ENCODE peak calls at places on chromosomes 6 and 20, in ten cellular contexts. P is astrocyte of the spinal cord; U is A549; H is AG04450; R is left ventricle myocardium inferior; B is suprapubic skin; K is epithelial cell of esophagus; A is HFFc6; T is stomach; Y is CD4-positive, alpha-beta T cell. C is an unnamed sample.

GRCh38 chr6:89209457-89209856 is 7.7 kb downstream of the GABRR1 start:
- DNase-seq in H (no peak), K (no peak), Y (no peak), T (no peak), U (no peak), P (no peak), A (no peak), R (no peak), B (no peak), C (no peak)

GRCh38 chr20:10789386-10789785 is 115.6 kb upstream of the JAG1 start:
- DNase-seq in H (no peak), U (no peak), T (no peak), P (no peak), B (no peak), R (no peak), A (no peak), K (no peak), Y (no peak), C (no peak)

GRCh38 chr20:32183947-32184635 is 23.5 kb downstream of the PLAGL2 start:
- DNase-seq in T (no peak), R (no peak), P (no peak), A (no peak), U (no peak), Y (no peak), K (no peak), B (peak), H (no peak), C (no peak)

GRCh38 chr20:59749293-59749680 is 144.9 kb downstream of the PHACTR3 start:
- DNase-seq in Y (no peak), H (no peak), T (no peak), U (no peak), A (peak), P (peak), K (no peak), R (no peak), B (no peak), C (no peak)

GRCh38 chr20:19113343-19113930 is 99.0 kb upstream of the SLC24A3 start:
- DNase-seq in Y (no peak), B (no peak), K (no peak), T (no peak), P (no peak), A (no peak), H (no peak), U (peak), R (no peak), C (no peak)

GRCh38 chr6:98636941-98637340 is 197.4 kb upstream of the POU3F2 start:
- DNase-seq in A (no peak), U (no peak), Y (no peak), R (no peak), P (no peak), K (no peak), T (no peak), B (no peak), H (no peak), C (no peak)

GRCh38 chr6:149445573-149445972 is 39.2 kb downstream of the ZC3H12D start:
- DNase-seq in Y (no peak), T (no peak), P (no peak), B (peak), A (no peak), H (no peak), R (no peak), K (no peak), U (no peak), C (no peak)

GRCh38 chr6:45001663-45002062 is 326.5 kb upstream of the RUNX2 start:
- DNase-seq in T (no peak), Y (no peak), R (no peak), H (no peak), P (no peak), K (no peak), A (no peak), B (no peak), U (no peak), C (no peak)

GRCh38 chr6:123838612-123839279 is 35.1 kb downstream of the NKAIN2 start:
- DNase-seq in B (no peak), Y (no peak), A (no peak), R (no peak), T (no peak), U (no peak), P (no peak), H (no peak), K (no peak), C (no peak)

GRCh38 chr6:111533087-111533784 is 50.2 kb upstream of the REV3L start:
- DNase-seq in Y (no peak), K (no peak), P (no peak), B (no peak), A (no peak), H (no peak), T (no peak), R (no peak), U (no peak), C (no peak)

GRCh38 chr6:123434186-123434585 is 202.6 kb downstream of the TRDN start:
- DNase-seq in B (no peak), P (peak), R (no peak), A (no peak), Y (no peak), T (no peak), H (no peak), U (no peak), K (no peak), C (no peak)

GRCh38 chr20:23643665-23644064 is 5.9 kb upstream of the CST3 start:
- DNase-seq in A (no peak), H (no peak), U (no peak), K (no peak), B (no peak), P (no peak), R (no peak), Y (no peak), T (no peak), C (no peak)

GRCh38 chr6:133623065-133623464 is 265.8 kb upstream of the TCF21 start:
- DNase-seq in R (no peak), H (no peak), K (no peak), A (peak), T (no peak), Y (no peak), B (no peak), P (peak), U (peak), C (no peak)

GRCh38 chr20:33653900-33654596 is 8.1 kb upstream of the C20orf144 start:
- DNase-seq in A (no peak), P (no peak), B (no peak), U (no peak), K (peak), H (no peak), Y (no peak), T (peak), R (peak), C (peak)

GRCh38 chr20:14142171-14142570 is 146.9 kb downstream of the MACROD2 start:
- DNase-seq in Y (no peak), T (peak), H (peak), B (no peak), K (peak), P (peak), U (peak), A (no peak), R (no peak), C (no peak)

GRCh38 chr6:99495466-99495865 is 19.8 kb downstream of the USP45 start:
- DNase-seq in U (no peak), T (no peak), A (no peak), H (no peak), P (no peak), B (no peak), Y (no peak), K (no peak), R (no peak), C (no peak)

GRCh38 chr6:21171801-21172200 is 421.8 kb upstream of the SOX4 start:
- DNase-seq in Y (no peak), R (no peak), B (no peak), P (peak), T (no peak), H (no peak), A (no peak), U (no peak), K (no peak), C (no peak)

GRCh38 chr20:38108438-38109024 is 56.5 kb downstream of the TGM2 start:
- DNase-seq in K (no peak), P (peak), U (no peak), R (peak), Y (no peak), B (no peak), A (peak), H (no peak), T (no peak), C (no peak)

GRCh38 chr6:169326067-169326799 is 72.6 kb upstream of the THBS2 start:
- DNase-seq in Y (no peak), R (no peak), T (no peak), H (no peak), A (peak), K (peak), U (peak), P (peak), B (no peak), C (no peak)

GRCh38 chr6:22067127-22067526 is 229.7 kb downstream of the PRL start:
- DNase-seq in K (no peak), R (no peak), H (no peak), A (no peak), B (no peak), P (no peak), Y (no peak), T (no peak), U (no peak), C (no peak)

GRCh38 chr6:127832381-127832780 is 68.5 kb downstream of the THEMIS start:
- DNase-seq in U (no peak), Y (no peak), R (no peak), A (peak), H (no peak), K (no peak), T (no peak), B (no peak), P (no peak), C (no peak)

GRCh38 chr20:25256226-25256859 is 8.5 kb downstream of the PYGB start:
- DNase-seq in B (no peak), U (no peak), A (no peak), H (no peak), K (no peak), Y (no peak), T (no peak), R (no peak), P (no peak), C (no peak)

GRCh38 chr20:36506253-36506652 is 35.1 kb upstream of the MYL9 start:
- DNase-seq in K (no peak), T (no peak), P (no peak), A (peak), H (no peak), Y (no peak), U (peak), B (no peak), R (no peak), C (no peak)

GRCh38 chr6:99588618-99589289 is 17.9 kb upstream of the PRDM13 start:
- DNase-seq in K (peak), A (peak), P (peak), H (peak), Y (peak), B (peak), R (peak), U (peak), T (peak), C (no peak)

GRCh38 chr20:2289475-2289874 is 6.3 kb upstream of the TGM3 start:
- DNase-seq in B (no peak), A (no peak), P (no peak), H (no peak), R (no peak), K (no peak), U (no peak), T (no peak), Y (no peak), C (no peak)

GRCh38 chr20:23135449-23136447 is 49.6 kb upstream of the CD93 start:
- DNase-seq in Y (no peak), A (no peak), K (no peak), B (no peak), H (no peak), T (no peak), P (no peak), R (no peak), U (no peak), C (no peak)

GRCh38 chr6:38984723-38985122 is 63.9 kb upstream of the GLP1R start:
- DNase-seq in Y (no peak), R (no peak), U (no peak), T (no peak), K (no peak), H (no peak), P (no peak), A (no peak), B (no peak), C (no peak)

GRCh38 chr20:59428441-59429205 is 128.2 kb downstream of the EDN3 start:
- DNase-seq in T (no peak), A (no peak), B (no peak), Y (no peak), R (no peak), P (no peak), K (no peak), U (peak), H (no peak), C (no peak)

GRCh38 chr6:5665173-5665572 is 341.6 kb downstream of the NRN1 start:
- DNase-seq in B (no peak), R (no peak), A (no peak), H (no peak), Y (peak), K (no peak), P (no peak), T (no peak), U (no peak), C (peak)

GRCh38 chr6:35177139-35177538 is 36.0 kb upstream of the TCP11 start:
- DNase-seq in K (no peak), B (no peak), Y (no peak), H (no peak), A (peak), P (no peak), U (no peak), T (no peak), R (no peak), C (no peak)

GRCh38 chr20:997016-997415 is 5.1 kb downstream of the RSPO4 start:
- DNase-seq in P (no peak), R (no peak), T (no peak), K (no peak), Y (no peak), H (no peak), U (no peak), A (no peak), B (no peak), C (no peak)
- TF ChIP-seq CTCF in P (no peak), R (no peak), T (no peak), K (no peak), Y (no peak), H (no peak), U (no peak), A (no peak), B (no peak), C (no peak)

GRCh38 chr6:54747955-54748354 is 98.6 kb upstream of the FAM83B start:
- DNase-seq in B (no peak), P (no peak), K (peak), H (no peak), T (no peak), R (no peak), U (no peak), Y (no peak), A (no peak), C (no peak)
- TF ChIP-seq CTCF in B (no peak), P (no peak), K (no peak), H (no peak), T (no peak), R (no peak), U (no peak), Y (no peak), A (no peak), C (no peak)

GRCh38 chr6:167839755-167840154 is 13.0 kb downstream of the AFDN start:
- DNase-seq in P (no peak), A (no peak), H (no peak), U (no peak), K (no peak), T (no peak), Y (no peak), B (no peak), R (no peak), C (no peak)
- TF ChIP-seq CTCF in P (no peak), A (no peak), H (no peak), U (no peak), K (no peak), T (no peak), Y (no peak), B (no peak), R (no peak), C (no peak)

DNA sequence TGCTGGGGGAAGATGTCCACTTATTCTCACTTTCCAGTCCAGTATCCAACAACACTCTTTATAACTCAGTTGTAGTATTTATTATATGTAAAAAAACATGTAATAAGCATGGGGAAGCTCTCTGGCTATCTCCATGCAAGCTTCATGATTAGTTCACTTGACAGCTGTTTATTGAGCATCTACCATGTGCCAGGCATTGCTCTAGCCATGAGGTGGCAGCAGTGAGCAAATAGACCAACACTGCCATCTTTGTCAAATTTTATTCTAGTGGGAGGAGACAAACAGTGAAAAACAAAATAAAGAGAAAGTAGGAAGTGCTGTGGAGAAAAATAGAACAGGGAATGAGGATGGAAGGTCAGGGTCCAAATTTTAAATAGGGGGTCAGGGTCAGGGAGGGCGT is 131.8 kb downstream of the CFAP61 start:
- DNase-seq in B (no peak), P (no peak), U (peak), R (no peak), Y (no peak), H (no peak), T (no peak), A (no peak), K (no peak), C (no peak)
- TF ChIP-seq CTCF in B (no peak), P (peak), U (peak), R (peak), Y (no peak), H (peak), T (no peak), A (peak), K (no peak), C (peak)

GRCh38 chr6:117781550-117781949 is 106.3 kb downstream of the NUS1 start:
- DNase-seq in K (no peak), P (no peak), B (no peak), H (no peak), U (no peak), Y (no peak), T (no peak), A (no peak), R (no peak), C (no peak)

GRCh38 chr6:117771403-117771802 is 96.1 kb downstream of the NUS1 start:
- DNase-seq in T (no peak), H (no peak), P (no peak), K (no peak), Y (no peak), A (no peak), B (no peak), R (no peak), U (no peak), C (no peak)

GRCh38 chr6:117776441-117776840 is 101.2 kb downstream of the NUS1 start:
- DNase-seq in R (no peak), K (no peak), U (no peak), A (no peak), H (no peak), P (peak), T (no peak), Y (no peak), B (no peak), C (no peak)
- TF ChIP-seq CTCF in R (peak), K (peak), U (no peak), A (no peak), H (peak), P (peak), T (no peak), Y (no peak), B (no peak), C (peak)

GRCh38 chr6:113187671-113188070 is 669.5 kb upstream of the MARCKS start:
- DNase-seq in Y (no peak), A (no peak), T (no peak), B (no peak), P (no peak), H (no peak), R (no peak), K (no peak), U (no peak), C (no peak)

GRCh38 chr6:113194090-113194489 is 663.1 kb upstream of the MARCKS start:
- DNase-seq in A (no peak), P (no peak), H (no peak), U (no peak), K (no peak), T (no peak), B (no peak), Y (no peak), R (no peak), C (no peak)

GRCh38 chr6:113185299-113185698 is 671.8 kb upstream of the MARCKS start:
- DNase-seq in B (no peak), K (no peak), U (no peak), R (peak), A (no peak), P (no peak), H (peak), T (no peak), Y (no peak), C (no peak)

GRCh38 chr6:113184736-113185135 is 672.4 kb upstream of the MARCKS start:
- DNase-seq in H (no peak), T (no peak), P (no peak), Y (no peak), B (no peak), U (no peak), K (no peak), A (no peak), R (peak), C (no peak)

GRCh38 chr6:113190170-113190569 is 667.0 kb upstream of the MARCKS start:
- DNase-seq in T (no peak), U (no peak), Y (no peak), B (no peak), A (no peak), R (no peak), K (peak), P (no peak), H (no peak), C (no peak)
- TF ChIP-seq CTCF in T (no peak), U (no peak), Y (no peak), B (no peak), A (peak), R (peak), K (peak), P (no peak), H (no peak), C (peak)

GRCh38 chr6:28864321-28864923 is 59.4 kb downstream of the TRIM27 start:
- DNase-seq in U (no peak), H (no peak), K (no peak), R (no peak), Y (no peak), T (no peak), A (no peak), P (no peak), B (no peak), C (no peak)
- TF ChIP-seq CTCF in U (peak), H (peak), K (no peak), R (no peak), Y (peak), T (no peak), A (peak), P (no peak), B (no peak), C (no peak)